ENCODE peak calls at places on chromosomes 1 and 21, in eight cellular contexts. X is dorsolateral prefrontal cortex, V is H9, I is LoVo, B is HTR-8/SVneo, S is GM10248, P is NCI-H524, L is colonic mucosa. O is an unnamed sample.

GRCh38 chr1:151061012-151061401 is 810 bp downstream of the MLLT11 start:
- DNase-seq in X (no peak), V (no peak), I (no peak), B (no peak), S (no peak), P (no peak), L (no peak), O (no peak)

GRCh38 chr1:203048086-203048485 is 21.8 kb downstream of the PPFIA4 start:
- DNase-seq in X (no peak), V (no peak), I (no peak), B (no peak), S (no peak), P (no peak), L (no peak), O (no peak)

GRCh38 chr1:56157477-56157876 is 421.9 kb downstream of the PLPP3 start:
- DNase-seq in X (no peak), V (no peak), I (no peak), B (no peak), S (no peak), P (no peak), L (no peak), O (no peak)

GRCh38 chr1:32695098-32695904 is 7.3 kb downstream of the SYNC start:
- DNase-seq in X (peak; percentile 35), V (no peak), I (peak; percentile 34), B (no peak), S (no peak), P (no peak), L (peak; percentile 50), O (peak; percentile 13)

GRCh38 chr1:98278055-98278454 is 357.2 kb upstream of the DPYD start:
- DNase-seq in X (no peak), V (no peak), I (no peak), B (no peak), S (no peak), P (no peak), L (no peak), O (no peak)

GRCh38 chr1:35298464-35298863 is 30.0 kb downstream of the ZMYM4 start:
- DNase-seq in X (peak; percentile 15), V (peak; percentile 39), I (no peak), B (peak; percentile 15), S (peak; percentile 50), P (no peak), L (peak; percentile 27), O (no peak)

GRCh38 chr1:3248416-3249141 is 179.6 kb downstream of the PRDM16 start:
- DNase-seq in X (no peak), V (no peak), I (no peak), B (no peak), S (no peak), P (no peak), L (no peak), O (no peak)

GRCh38 chr1:228782662-228783414 is 47.6 kb downstream of the RHOU start:
- DNase-seq in X (no peak), V (no peak), I (peak; percentile 79), B (peak; percentile 26), S (no peak), P (no peak), L (peak; percentile 80), O (no peak)

GRCh38 chr1:183138301-183138700 is 47.8 kb upstream of the LAMC2 start:
- DNase-seq in X (no peak), V (no peak), I (no peak), B (no peak), S (no peak), P (no peak), L (no peak), O (no peak)

GRCh38 chr1:3034728-3035610 is 13.7 kb downstream of the ACTRT2 start:
- DNase-seq in X (no peak), V (no peak), I (no peak), B (no peak), S (no peak), P (no peak), L (no peak), O (no peak)

GRCh38 chr1:181743878-181744312 is 260.6 kb downstream of the CACNA1E start:
- DNase-seq in X (no peak), V (no peak), I (no peak), B (no peak), S (no peak), P (no peak), L (no peak), O (no peak)

GRCh38 chr1:116122955-116123757 is 12.0 kb downstream of the MAB21L3 start:
- DNase-seq in X (no peak), V (no peak), I (peak; percentile 4), B (no peak), S (no peak), P (no peak), L (peak; percentile 79), O (peak; percentile 70)

GRCh38 chr1:19433610-19433999 is 51.7 kb downstream of the CAPZB start:
- DNase-seq in X (no peak), V (no peak), I (no peak), B (no peak), S (no peak), P (no peak), L (no peak), O (no peak)

GRCh38 chr1:8122160-8122476 is 96.0 kb upstream of the ERRFI1 start:
- DNase-seq in X (no peak), V (no peak), I (no peak), B (no peak), S (no peak), P (no peak), L (no peak), O (peak; percentile 37)

GRCh38 chr1:85417017-85417416 is 47.9 kb downstream of the DDAH1 start:
- DNase-seq in X (no peak), V (peak; percentile 43), I (no peak), B (no peak), S (no peak), P (no peak), L (no peak), O (no peak)

GRCh38 chr1:109669246-109669948 is 1.5 kb downstream of the GSTM2 start:
- DNase-seq in X (no peak), V (no peak), I (no peak), B (no peak), S (no peak), P (no peak), L (no peak), O (no peak)

GRCh38 chr1:180544050-180544449 is 14.7 kb upstream of the OVAAL start:
- DNase-seq in X (no peak), V (no peak), I (no peak), B (no peak), S (no peak), P (no peak), L (no peak), O (no peak)

GRCh38 chr1:228058981-228059535 is 23.4 kb upstream of the ARF1 start:
- DNase-seq in X (no peak), V (no peak), I (no peak), B (no peak), S (no peak), P (no peak), L (no peak), O (no peak)

GRCh38 chr21:20949884-20950283 is 48.3 kb upstream of the NCAM2 start:
- DNase-seq in X (no peak), V (no peak), I (no peak), B (no peak), S (no peak), P (no peak), L (no peak), O (no peak)

GRCh38 chr1:169694304-169694703 is 17.1 kb downstream of the SELL start:
- DNase-seq in X (no peak), V (no peak), I (no peak), B (no peak), S (no peak), P (no peak), L (no peak), O (no peak)

GRCh38 chr21:32516729-32517649 is 68.3 kb downstream of the TCP10L start:
- DNase-seq in X (no peak), V (no peak), I (no peak), B (peak; percentile 54), S (no peak), P (no peak), L (no peak), O (peak; percentile 72)

GRCh38 chr1:20429296-20429695 is 56.7 kb downstream of the CAMK2N1 start:
- DNase-seq in X (no peak), V (no peak), I (no peak), B (no peak), S (no peak), P (no peak), L (no peak), O (no peak)

GRCh38 chr1:178011101-178011828 is 41.4 kb upstream of the SEC16B start:
- DNase-seq in X (no peak), V (no peak), I (peak; percentile 12), B (peak; percentile 24), S (no peak), P (no peak), L (no peak), O (no peak)

GRCh38 chr1:3405974-3406867 is 48.2 kb upstream of the ARHGEF16 start:
- DNase-seq in X (no peak), V (no peak), I (no peak), B (no peak), S (no peak), P (no peak), L (no peak), O (no peak)

GRCh38 chr1:177645491-177645890 is 324.4 kb downstream of the SEC16B start:
- DNase-seq in X (no peak), V (no peak), I (no peak), B (no peak), S (no peak), P (no peak), L (no peak), O (no peak)

GRCh38 chr1:178739285-178740045 is 14.4 kb downstream of the RALGPS2 start:
- DNase-seq in X (no peak), V (no peak), I (no peak), B (no peak), S (no peak), P (no peak), L (no peak), O (no peak)

GRCh38 chr1:18927654-18928272 is 25.4 kb upstream of the ALDH4A1 start:
- DNase-seq in X (no peak), V (no peak), I (no peak), B (no peak), S (peak; percentile 71), P (peak; percentile 65), L (no peak), O (no peak)

GRCh38 chr1:109723351-109723750 is 11.3 kb downstream of the GSTM5 start:
- DNase-seq in X (no peak), V (no peak), I (no peak), B (no peak), S (no peak), P (no peak), L (no peak), O (no peak)

O was measured in T1000.